ENCODE peak calls at places on chromosome 13, in five cellular contexts. C, D, F, E and H are unnamed samples.

GRCh38 chr13:31824705-31825512 is 85.6 kb downstream of the RXFP2 start:
- DNase-seq in E (no peak), C (no peak), F (no peak), D (peak; percentile 23), H (peak; percentile 69)

GRCh38 chr13:35345992-35346391 is 130.5 kb downstream of the MAB21L1 start:
- DNase-seq in E (no peak), C (no peak), F (no peak), D (no peak), H (no peak)

GRCh38 chr13:43725460-43725859 is 61.3 kb downstream of the ENOX1 start:
- DNase-seq in E (no peak), D (no peak), F (no peak), C (no peak), H (no peak)

GRCh38 chr13:32036131-32036695 is 4.6 kb downstream of the FRY start:
- DNase-seq in E (no peak), C (no peak), F (no peak), D (no peak), H (no peak)

GRCh38 chr13:54965881-54966280 is 1937.3 kb downstream of the OLFM4 start:
- DNase-seq in E (no peak), D (no peak), F (no peak), C (no peak), H (no peak)

GRCh38 chr13:30027569-30028455 is 177.4 kb upstream of the UBL3 start:
- DNase-seq in D (no peak), F (no peak), E (no peak), C (no peak), H (no peak)

GRCh38 chr13:51681037-51681678 is 96.9 kb downstream of the WDFY2 start:
- DNase-seq in F (no peak), D (peak; percentile 80), E (no peak), C (no peak), H (peak; percentile 45)

GRCh38 chr13:51935326-51936171 is 73.8 kb downstream of the CCDC70 start:
- DNase-seq in E (no peak), D (peak; percentile 15), F (no peak), C (no peak), H (peak; percentile 25)

GRCh38 chr13:100610399-100611347 is 22.1 kb upstream of the GGACT start:
- DNase-seq in C (no peak), D (no peak), F (no peak), E (no peak), H (no peak)

GRCh38 chr13:93230466-93230865 is 3.9 kb downstream of the GPC6 start:
- DNase-seq in F (no peak), E (no peak), D (peak; percentile 57), C (no peak), H (peak; percentile 82)

GRCh38 chr13:109778102-109778542 is 8.3 kb downstream of the IRS2 start:
- DNase-seq in E (no peak), C (no peak), F (no peak), D (peak; percentile 43), H (peak; percentile 38)

GRCh38 chr13:94712287-94712811 is at the start of gene SOX21:
- DNase-seq in F (no peak), E (peak; percentile 44), C (no peak), D (no peak), H (no peak)

GRCh38 chr13:35255241-35255640 is 221.2 kb downstream of the MAB21L1 start:
- DNase-seq in E (no peak), D (no peak), C (no peak), F (no peak), H (no peak)

GRCh38 chr13:50393641-50394040 is 378.4 kb downstream of the KCNRG start:
- DNase-seq in C (peak; percentile 14), E (no peak), D (peak; percentile 30), F (no peak), H (peak; percentile 19)

GRCh38 chr13:68076046-68076445 is 845.9 kb upstream of the PCDH9 start:
- DNase-seq in F (no peak), D (no peak), E (no peak), C (no peak), H (no peak)

GRCh38 chr13:113861433-113862030 is 2.3 kb downstream of the GAS6 start:
- DNase-seq in C (no peak), D (peak; percentile 81), F (no peak), E (no peak), H (peak; percentile 20)

GRCh38 chr13:102793583-102794355 is 5.0 kb downstream of the POGLUT2 start:
- DNase-seq in D (no peak), F (no peak), C (no peak), E (no peak), H (no peak)

GRCh38 chr13:109743706-109744453 is 42.5 kb downstream of the IRS2 start:
- DNase-seq in C (peak; percentile 23), D (peak; percentile 78), E (no peak), F (no peak), H (peak; percentile 62)

GRCh38 chr13:97369269-97369893 is 64.6 kb upstream of the RAP2A start:
- DNase-seq in F (no peak), D (peak; percentile 33), C (no peak), E (no peak), H (peak; percentile 21)

GRCh38 chr13:53694814-53695533 is 666.4 kb downstream of the OLFM4 start:
- DNase-seq in C (no peak), E (no peak), F (no peak), D (no peak), H (no peak)

GRCh38 chr13:100848304-100848703 is 173.7 kb upstream of the TMTC4 start:
- DNase-seq in E (no peak), F (no peak), D (no peak), C (no peak), H (no peak)

GRCh38 chr13:25064396-25064795 is 31.5 kb upstream of the PABPC3 start:
- DNase-seq in D (no peak), F (no peak), C (no peak), E (no peak), H (no peak)

GRCh38 chr13:40505196-40505595 is 161.2 kb downstream of the FOXO1 start:
- DNase-seq in F (no peak), C (no peak), E (no peak), D (peak; percentile 20), H (no peak)

GRCh38 chr13:42720116-42720857 is 61.1 kb upstream of the FAM216B start:
- DNase-seq in E (no peak), D (peak; percentile 95), C (no peak), F (no peak), H (peak; percentile 98)

GRCh38 chr13:101019126-101019525 is 344.5 kb upstream of the TMTC4 start:
- DNase-seq in C (no peak), E (no peak), D (peak; percentile 15), F (no peak), H (no peak)

GRCh38 chr13:35978607-35979316 is 152.4 kb downstream of the DCLK1 start:
- DNase-seq in C (peak; percentile 36), D (peak; percentile 66), F (no peak), E (no peak), H (peak; percentile 85)

GRCh38 chr13:20439261-20439660 is 86.4 kb downstream of the CRYL1 start:
- DNase-seq in D (no peak), F (no peak), E (no peak), C (no peak), H (no peak)

GRCh38 chr13:43348397-43348796 is 325.0 kb downstream of the DNAJC15 start:
- DNase-seq in F (no peak), D (peak; percentile 18), C (no peak), E (no peak), H (no peak)

GRCh38 chr13:81726037-81726726 is 1385.3 kb upstream of the SPRY2 start:
- DNase-seq in F (no peak), D (no peak), C (no peak), E (no peak), H (no peak)

GRCh38 chr13:106417467-106418110 is 117.9 kb downstream of the EFNB2 start:
- DNase-seq in D (no peak), E (no peak), F (no peak), C (no peak), H (no peak)

GRCh38 chr13:60267498-60268202 is 103.9 kb upstream of the DIAPH3 start:
- DNase-seq in C (no peak), E (no peak), D (peak; percentile 2), F (no peak), H (no peak)

GRCh38 chr13:45441633-45442032 is 23.1 kb upstream of the COG3 start:
- DNase-seq in E (no peak), D (peak; percentile 34), C (no peak), F (no peak), H (peak; percentile 24)

GRCh38 chr13:23851106-23851505 is 38.1 kb downstream of the MIPEP start:
- DNase-seq in E (no peak), C (no peak), F (no peak), D (no peak), H (peak; percentile 9)

GRCh38 chr13:30325668-30326067 is 18.3 kb upstream of the KATNAL1 start:
- DNase-seq in D (no peak), E (no peak), F (no peak), C (no peak), H (no peak)

GRCh38 chr13:100809856-100810255 is 135.3 kb upstream of the TMTC4 start:
- DNase-seq in F (no peak), C (no peak), E (no peak), D (no peak), H (no peak)

GRCh38 chr13:36082806-36083205 is 48.4 kb downstream of the DCLK1 start:
- DNase-seq in D (no peak), E (no peak), C (no peak), F (no peak), H (no peak)

GRCh38 chr13:112943309-112944125 is 25.5 kb upstream of the MCF2L start:
- DNase-seq in E (no peak), F (no peak), D (peak; percentile 43), C (peak; percentile 59), H (peak; percentile 59)

GRCh38 chr13:79936368-79937136 is 404.4 kb downstream of the SPRY2 start:
- DNase-seq in C (no peak), F (no peak), D (peak; percentile 99), E (peak; percentile 76), H (peak; percentile 92)

GRCh38 chr13:25868483-25868882 is 183.3 kb downstream of the SHISA2 start:
- DNase-seq in F (no peak), D (no peak), C (no peak), E (no peak), H (no peak)